ENCODE peak calls at places on chromosomes 16 and 17, in six cellular contexts. One of them, this sample, is unnamed.

GRCh38 chr16:87918866-87919680 is 17.3 kb downstream of the CA5A start:
- DNase-seq in lower lobe of right lung: no peak
- DNase-seq in cardiac muscle cell: no peak
- DNase-seq in breast epithelium: no peak
- DNase-seq in CD8-positive, alpha-beta memory T cell: no peak
- DNase-seq in GM23248: peak
- DNase-seq in this sample: no peak

GRCh38 chr16:1125471-1125870 is 27.4 kb upstream of the CACNA1H start:
- DNase-seq in lower lobe of right lung: no peak
- DNase-seq in cardiac muscle cell: peak
- DNase-seq in breast epithelium: no peak
- DNase-seq in CD8-positive, alpha-beta memory T cell: no peak
- DNase-seq in GM23248: peak
- DNase-seq in this sample: peak

GRCh38 chr17:48679385-48680096 is 42.8 kb downstream of the PRAC1 start:
- DNase-seq in lower lobe of right lung: no peak
- DNase-seq in cardiac muscle cell: peak
- DNase-seq in breast epithelium: no peak
- DNase-seq in CD8-positive, alpha-beta memory T cell: no peak
- DNase-seq in GM23248: peak
- DNase-seq in this sample: no peak

GRCh38 chr17:18981642-18982424 is 22.7 kb downstream of the FAM83G start:
- DNase-seq in lower lobe of right lung: no peak
- DNase-seq in cardiac muscle cell: peak
- DNase-seq in breast epithelium: no peak
- DNase-seq in CD8-positive, alpha-beta memory T cell: no peak
- DNase-seq in GM23248: peak
- DNase-seq in this sample: no peak

GRCh38 chr17:35345926-35346771 is 27.3 kb downstream of the SLFN11 start:
- DNase-seq in lower lobe of right lung: peak
- DNase-seq in cardiac muscle cell: peak
- DNase-seq in breast epithelium: no peak
- DNase-seq in CD8-positive, alpha-beta memory T cell: peak
- DNase-seq in GM23248: peak
- DNase-seq in this sample: no peak

GRCh38 chr17:36085710-36086268 is 4.2 kb downstream of the CCL3 start:
- DNase-seq in lower lobe of right lung: no peak
- DNase-seq in cardiac muscle cell: peak
- DNase-seq in breast epithelium: no peak
- DNase-seq in CD8-positive, alpha-beta memory T cell: no peak
- DNase-seq in GM23248: peak
- DNase-seq in this sample: no peak

GRCh38 chr17:962650-963049 is 16.9 kb downstream of the NXN start:
- DNase-seq in lower lobe of right lung: no peak
- DNase-seq in cardiac muscle cell: no peak
- DNase-seq in breast epithelium: no peak
- DNase-seq in CD8-positive, alpha-beta memory T cell: no peak
- DNase-seq in GM23248: no peak
- DNase-seq in this sample: no peak

GRCh38 chr17:62627219-62627903 is at the start of gene MRC2:
- DNase-seq in lower lobe of right lung: peak
- DNase-seq in cardiac muscle cell: peak
- DNase-seq in breast epithelium: no peak
- DNase-seq in CD8-positive, alpha-beta memory T cell: no peak
- DNase-seq in GM23248: peak
- DNase-seq in this sample: peak

GRCh38 chr17:73924488-73925186 is 278.8 kb upstream of the RPL38 start:
- DNase-seq in lower lobe of right lung: no peak
- DNase-seq in cardiac muscle cell: no peak
- DNase-seq in breast epithelium: no peak
- DNase-seq in CD8-positive, alpha-beta memory T cell: no peak
- DNase-seq in GM23248: no peak
- DNase-seq in this sample: no peak

GRCh38 chr17:7462474-7463367 is 16.7 kb downstream of the ZBTB4 start:
- DNase-seq in lower lobe of right lung: no peak
- DNase-seq in cardiac muscle cell: no peak
- DNase-seq in breast epithelium: no peak
- DNase-seq in CD8-positive, alpha-beta memory T cell: no peak
- DNase-seq in GM23248: no peak
- DNase-seq in this sample: no peak

GRCh38 chr17:39679521-39680192 is 8.2 kb downstream of the PGAP3 start:
- DNase-seq in lower lobe of right lung: no peak
- DNase-seq in cardiac muscle cell: no peak
- DNase-seq in breast epithelium: no peak
- DNase-seq in CD8-positive, alpha-beta memory T cell: peak
- DNase-seq in GM23248: no peak
- DNase-seq in this sample: no peak

GRCh38 chr17:42521036-42521435 is 15.0 kb upstream of the NAGLU start:
- DNase-seq in lower lobe of right lung: no peak
- DNase-seq in cardiac muscle cell: no peak
- DNase-seq in breast epithelium: no peak
- DNase-seq in CD8-positive, alpha-beta memory T cell: no peak
- DNase-seq in GM23248: peak
- DNase-seq in this sample: no peak

GRCh38 chr16:81697321-81697885 is 81.7 kb upstream of the PLCG2 start:
- DNase-seq in lower lobe of right lung: no peak
- DNase-seq in cardiac muscle cell: peak
- DNase-seq in breast epithelium: peak
- DNase-seq in CD8-positive, alpha-beta memory T cell: peak
- DNase-seq in GM23248: peak
- DNase-seq in this sample: no peak

GRCh38 chr16:1057252-1057932 is 15.2 kb upstream of the SSTR5 start:
- DNase-seq in lower lobe of right lung: no peak
- DNase-seq in cardiac muscle cell: peak
- DNase-seq in breast epithelium: no peak
- DNase-seq in CD8-positive, alpha-beta memory T cell: peak
- DNase-seq in GM23248: peak
- DNase-seq in this sample: no peak

GRCh38 chr17:2034157-2034556 is 4.2 kb downstream of the DPH1 start:
- DNase-seq in lower lobe of right lung: no peak
- DNase-seq in cardiac muscle cell: peak
- DNase-seq in breast epithelium: no peak
- DNase-seq in CD8-positive, alpha-beta memory T cell: no peak
- DNase-seq in GM23248: peak
- DNase-seq in this sample: no peak

GRCh38 chr17:63474914-63475460 is 1.9 kb upstream of the ACE start:
- DNase-seq in lower lobe of right lung: no peak
- DNase-seq in cardiac muscle cell: no peak
- DNase-seq in breast epithelium: no peak
- DNase-seq in CD8-positive, alpha-beta memory T cell: no peak
- DNase-seq in GM23248: no peak
- DNase-seq in this sample: no peak

GRCh38 chr17:32490101-32490482 is 3.3 kb downstream of the CDK5R1 start:
- DNase-seq in lower lobe of right lung: no peak
- DNase-seq in cardiac muscle cell: no peak
- DNase-seq in breast epithelium: no peak
- DNase-seq in CD8-positive, alpha-beta memory T cell: no peak
- DNase-seq in GM23248: no peak
- DNase-seq in this sample: no peak

GRCh38 chr16:67946966-67947558 is 3.1 kb upstream of the LCAT start:
- DNase-seq in lower lobe of right lung: no peak
- DNase-seq in cardiac muscle cell: no peak
- DNase-seq in breast epithelium: no peak
- DNase-seq in CD8-positive, alpha-beta memory T cell: no peak
- DNase-seq in GM23248: no peak
- DNase-seq in this sample: no peak

DNA sequence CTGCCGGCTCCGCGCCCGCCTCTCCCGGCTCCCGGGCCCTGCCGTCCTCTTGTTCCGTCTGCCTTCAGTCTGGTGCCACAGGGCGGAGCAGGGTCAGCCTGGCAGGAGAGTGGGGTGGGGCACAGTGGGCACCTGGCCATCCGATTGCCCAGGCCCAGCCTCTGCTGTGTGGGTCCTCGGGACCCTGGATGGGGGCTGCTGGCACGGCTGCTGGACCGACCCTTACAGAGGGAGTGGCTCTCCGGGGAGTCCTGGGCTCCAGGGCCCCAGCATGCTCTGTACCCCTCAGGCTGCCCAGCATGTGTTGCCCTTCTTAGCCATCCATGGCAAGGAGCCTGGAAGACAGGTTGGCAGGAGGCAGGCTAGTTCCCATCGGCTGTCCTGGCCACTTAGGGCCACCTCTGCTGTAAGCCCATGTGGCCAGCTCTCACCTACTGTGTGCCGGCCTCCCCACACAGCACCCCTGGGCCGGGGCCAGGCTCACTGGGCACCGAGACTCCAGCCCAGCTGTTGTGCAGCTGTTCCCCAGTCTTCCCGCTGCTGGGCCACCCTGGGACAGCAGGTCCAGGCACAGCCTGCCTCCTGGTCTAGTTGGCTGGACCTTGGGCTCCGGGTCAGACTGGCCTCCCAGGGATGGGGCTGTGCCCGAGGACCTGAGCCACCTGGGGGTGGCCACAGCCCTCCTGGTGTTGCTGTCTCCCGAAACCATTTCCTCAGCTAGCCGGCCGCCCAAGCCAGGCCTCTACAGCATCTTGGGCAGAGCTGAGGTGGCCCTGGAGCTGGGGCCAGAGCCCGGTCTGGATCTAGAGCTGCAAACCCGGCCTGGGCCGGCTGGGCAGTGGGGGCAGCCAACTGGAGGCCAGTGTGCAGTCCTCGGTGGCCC is 24.9 kb downstream of the BAHCC1 start:
- DNase-seq in lower lobe of right lung: no peak
- DNase-seq in cardiac muscle cell: no peak
- DNase-seq in breast epithelium: no peak
- DNase-seq in CD8-positive, alpha-beta memory T cell: no peak
- DNase-seq in GM23248: peak
- DNase-seq in this sample: no peak
- H3K4me3 ChIP-seq in lower lobe of right lung: peak
- H3K4me3 ChIP-seq in cardiac muscle cell: no peak
- H3K4me3 ChIP-seq in breast epithelium: peak
- H3K4me3 ChIP-seq in CD8-positive, alpha-beta memory T cell: no peak
- H3K4me3 ChIP-seq in GM23248: peak
- H3K4me3 ChIP-seq in this sample: peak

GRCh38 chr17:29140051-29140582 is 40.1 kb downstream of the MYO18A start:
- DNase-seq in lower lobe of right lung: peak
- DNase-seq in cardiac muscle cell: peak
- DNase-seq in breast epithelium: no peak
- DNase-seq in CD8-positive, alpha-beta memory T cell: peak
- DNase-seq in GM23248: peak
- DNase-seq in this sample: no peak
- H3K4me3 ChIP-seq in lower lobe of right lung: peak
- H3K4me3 ChIP-seq in cardiac muscle cell: peak
- H3K4me3 ChIP-seq in breast epithelium: peak
- H3K4me3 ChIP-seq in CD8-positive, alpha-beta memory T cell: peak
- H3K4me3 ChIP-seq in GM23248: peak
- H3K4me3 ChIP-seq in this sample: peak

GRCh38 chr16:2483160-2483559 is 8.2 kb downstream of the TBC1D24 start:
- DNase-seq in lower lobe of right lung: peak
- DNase-seq in cardiac muscle cell: no peak
- DNase-seq in breast epithelium: no peak
- DNase-seq in CD8-positive, alpha-beta memory T cell: no peak
- DNase-seq in GM23248: peak
- DNase-seq in this sample: no peak
- H3K4me3 ChIP-seq in lower lobe of right lung: peak
- H3K4me3 ChIP-seq in cardiac muscle cell: no peak
- H3K4me3 ChIP-seq in breast epithelium: peak
- H3K4me3 ChIP-seq in CD8-positive, alpha-beta memory T cell: no peak
- H3K4me3 ChIP-seq in GM23248: peak
- H3K4me3 ChIP-seq in this sample: peak

GRCh38 chr17:75030161-75030560 is 16.6 kb downstream of the ATP5PD start:
- DNase-seq in lower lobe of right lung: no peak
- DNase-seq in cardiac muscle cell: no peak
- DNase-seq in breast epithelium: no peak
- DNase-seq in CD8-positive, alpha-beta memory T cell: no peak
- DNase-seq in GM23248: no peak
- DNase-seq in this sample: no peak

GRCh38 chr17:75033346-75034235 is 13.2 kb downstream of the ATP5PD start:
- DNase-seq in lower lobe of right lung: peak
- DNase-seq in cardiac muscle cell: peak
- DNase-seq in breast epithelium: peak
- DNase-seq in CD8-positive, alpha-beta memory T cell: peak
- DNase-seq in GM23248: peak
- DNase-seq in this sample: peak

GRCh38 chr17:75032896-75033294 is 13.9 kb downstream of the ATP5PD start:
- DNase-seq in lower lobe of right lung: no peak
- DNase-seq in cardiac muscle cell: peak
- DNase-seq in breast epithelium: no peak
- DNase-seq in CD8-positive, alpha-beta memory T cell: no peak
- DNase-seq in GM23248: peak
- DNase-seq in this sample: no peak

GRCh38 chr17:75034236-75034908 is 12.4 kb downstream of the ATP5PD start:
- DNase-seq in lower lobe of right lung: peak
- DNase-seq in cardiac muscle cell: peak
- DNase-seq in breast epithelium: peak
- DNase-seq in CD8-positive, alpha-beta memory T cell: peak
- DNase-seq in GM23248: peak
- DNase-seq in this sample: peak

GRCh38 chr17:75031972-75032895 is 14.5 kb downstream of the ATP5PD start:
- DNase-seq in lower lobe of right lung: peak
- DNase-seq in cardiac muscle cell: peak
- DNase-seq in breast epithelium: peak
- DNase-seq in CD8-positive, alpha-beta memory T cell: peak
- DNase-seq in GM23248: peak
- DNase-seq in this sample: no peak
- H3K4me3 ChIP-seq in lower lobe of right lung: peak
- H3K4me3 ChIP-seq in cardiac muscle cell: no peak
- H3K4me3 ChIP-seq in breast epithelium: peak
- H3K4me3 ChIP-seq in CD8-positive, alpha-beta memory T cell: peak
- H3K4me3 ChIP-seq in GM23248: peak
- H3K4me3 ChIP-seq in this sample: peak

DNA sequence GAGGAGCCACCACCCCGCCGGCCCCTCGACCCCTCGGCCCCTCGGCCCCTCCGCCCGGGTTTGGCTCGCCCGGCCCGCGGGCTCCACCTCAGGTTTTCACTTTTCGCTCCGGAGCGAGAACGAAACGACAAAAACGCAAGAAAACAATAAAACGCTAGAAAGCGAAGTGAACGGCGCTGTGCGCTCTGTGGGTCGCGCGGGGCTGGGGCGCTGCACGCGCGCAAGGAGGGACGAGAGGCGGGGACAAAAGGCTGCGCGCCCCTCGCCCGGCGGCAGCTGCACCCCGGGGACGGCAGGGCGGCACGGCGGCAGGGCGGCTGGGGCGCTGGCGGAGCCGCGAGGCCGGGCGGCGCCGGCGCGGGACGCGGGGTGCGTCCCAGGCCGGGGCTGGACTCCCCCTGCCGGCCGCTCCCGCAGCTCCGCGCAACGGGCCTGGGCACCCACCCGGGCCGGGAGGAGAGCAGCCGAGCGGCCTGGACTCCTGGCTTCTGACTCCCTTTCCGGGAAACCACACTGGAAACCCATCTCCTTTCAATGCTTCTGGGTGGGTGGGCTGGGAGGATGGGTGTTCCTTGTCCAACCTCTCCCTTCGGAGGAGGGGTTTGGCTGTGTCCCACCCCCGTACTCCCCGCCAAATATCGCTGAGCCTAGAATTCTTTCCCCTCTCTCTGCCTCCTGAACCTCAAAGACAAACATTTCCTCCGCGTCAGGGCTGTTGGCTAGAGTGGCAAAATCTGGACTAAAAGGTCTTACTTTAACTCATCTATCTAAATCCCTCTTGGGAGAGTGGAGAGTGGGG is 9.9 kb downstream of the TBX2 start:
- DNase-seq in lower lobe of right lung: peak
- DNase-seq in cardiac muscle cell: peak
- DNase-seq in breast epithelium: peak
- DNase-seq in CD8-positive, alpha-beta memory T cell: peak
- DNase-seq in GM23248: peak
- DNase-seq in this sample: no peak
- H3K4me3 ChIP-seq in lower lobe of right lung: peak
- H3K4me3 ChIP-seq in cardiac muscle cell: peak
- H3K4me3 ChIP-seq in breast epithelium: peak
- H3K4me3 ChIP-seq in CD8-positive, alpha-beta memory T cell: no peak
- H3K4me3 ChIP-seq in GM23248: peak
- H3K4me3 ChIP-seq in this sample: peak